ENCODE peak calls at places on chromosome 9, in ten cellular contexts. One of them, this sample, is unnamed.
A peak's percentile ranks its signal among the peaks of the same experiment; 100 is the strongest.

GRCh38 chr9:16726023-16726422 is 144.4 kb downstream of the BNC2 start:
- DNase-seq in fibroblast of the conjunctiva: peak; percentile 60
- DNase-seq in LoVo: no peak
- DNase-seq in caudate nucleus: no peak
- DNase-seq in iPS DF 19.7: no peak
- DNase-seq in activated CD8-positive, alpha-beta memory T cell treated with anti-CD3 and anti-CD28 coated beads, Interleukin-2, amount 50 U/mL, for 4 hours: no peak
- DNase-seq in germinal center: no peak
- DNase-seq in heart right ventricle: no peak
- DNase-seq in stimulated activated CD8-positive, alpha-beta memory T cell treated with anti-CD3 and anti-CD28 coated beads, Interleukin-12 subunit alpha, Interleukin-12 subunit beta, amount 100 ng/mL, for 1 hour: no peak
- DNase-seq in NCI-H1436: no peak
- DNase-seq in this sample: no peak

GRCh38 chr9:73565833-73566465 is 414.3 kb downstream of the ANXA1 start:
- DNase-seq in activated CD8-positive, alpha-beta memory T cell treated with anti-CD3 and anti-CD28 coated beads, Interleukin-2, amount 50 U/mL, for 4 hours: no peak
- DNase-seq in iPS DF 19.7: peak; percentile 17
- DNase-seq in heart right ventricle: no peak
- DNase-seq in stimulated activated CD8-positive, alpha-beta memory T cell treated with anti-CD3 and anti-CD28 coated beads, Interleukin-12 subunit alpha, Interleukin-12 subunit beta, amount 100 ng/mL, for 1 hour: no peak
- DNase-seq in LoVo: peak; percentile 25
- DNase-seq in NCI-H1436: peak; percentile 30
- DNase-seq in germinal center: no peak
- DNase-seq in fibroblast of the conjunctiva: no peak
- DNase-seq in caudate nucleus: peak; percentile 25
- DNase-seq in this sample: no peak

GRCh38 chr9:78745996-78746395 is 449.1 kb downstream of the PSAT1 start:
- DNase-seq in activated CD8-positive, alpha-beta memory T cell treated with anti-CD3 and anti-CD28 coated beads, Interleukin-2, amount 50 U/mL, for 4 hours: no peak
- DNase-seq in caudate nucleus: no peak
- DNase-seq in stimulated activated CD8-positive, alpha-beta memory T cell treated with anti-CD3 and anti-CD28 coated beads, Interleukin-12 subunit alpha, Interleukin-12 subunit beta, amount 100 ng/mL, for 1 hour: no peak
- DNase-seq in germinal center: no peak
- DNase-seq in fibroblast of the conjunctiva: no peak
- DNase-seq in NCI-H1436: peak; percentile 74
- DNase-seq in heart right ventricle: no peak
- DNase-seq in LoVo: no peak
- DNase-seq in iPS DF 19.7: no peak
- DNase-seq in this sample: no peak

GRCh38 chr9:113957778-113958430 is 81.8 kb downstream of the ZNF618 start:
- DNase-seq in iPS DF 19.7: no peak
- DNase-seq in germinal center: no peak
- DNase-seq in caudate nucleus: no peak
- DNase-seq in fibroblast of the conjunctiva: peak; percentile 66
- DNase-seq in NCI-H1436: no peak
- DNase-seq in heart right ventricle: no peak
- DNase-seq in LoVo: no peak
- DNase-seq in stimulated activated CD8-positive, alpha-beta memory T cell treated with anti-CD3 and anti-CD28 coated beads, Interleukin-12 subunit alpha, Interleukin-12 subunit beta, amount 100 ng/mL, for 1 hour: no peak
- DNase-seq in activated CD8-positive, alpha-beta memory T cell treated with anti-CD3 and anti-CD28 coated beads, Interleukin-2, amount 50 U/mL, for 4 hours: no peak
- DNase-seq in this sample: peak; percentile 74

GRCh38 chr9:112556497-112557085 is 70.0 kb downstream of the KIAA1958 start:
- DNase-seq in germinal center: no peak
- DNase-seq in fibroblast of the conjunctiva: no peak
- DNase-seq in caudate nucleus: no peak
- DNase-seq in stimulated activated CD8-positive, alpha-beta memory T cell treated with anti-CD3 and anti-CD28 coated beads, Interleukin-12 subunit alpha, Interleukin-12 subunit beta, amount 100 ng/mL, for 1 hour: no peak
- DNase-seq in activated CD8-positive, alpha-beta memory T cell treated with anti-CD3 and anti-CD28 coated beads, Interleukin-2, amount 50 U/mL, for 4 hours: no peak
- DNase-seq in heart right ventricle: no peak
- DNase-seq in iPS DF 19.7: no peak
- DNase-seq in LoVo: peak; percentile 11
- DNase-seq in NCI-H1436: no peak
- DNase-seq in this sample: no peak

GRCh38 chr9:119322137-119322695 is 47.0 kb downstream of the BRINP1 start:
- DNase-seq in fibroblast of the conjunctiva: no peak
- DNase-seq in stimulated activated CD8-positive, alpha-beta memory T cell treated with anti-CD3 and anti-CD28 coated beads, Interleukin-12 subunit alpha, Interleukin-12 subunit beta, amount 100 ng/mL, for 1 hour: no peak
- DNase-seq in germinal center: no peak
- DNase-seq in NCI-H1436: no peak
- DNase-seq in activated CD8-positive, alpha-beta memory T cell treated with anti-CD3 and anti-CD28 coated beads, Interleukin-2, amount 50 U/mL, for 4 hours: no peak
- DNase-seq in iPS DF 19.7: no peak
- DNase-seq in heart right ventricle: peak; percentile 46
- DNase-seq in caudate nucleus: no peak
- DNase-seq in LoVo: no peak
- DNase-seq in this sample: no peak

GRCh38 chr9:35618854-35619799 is 914 bp upstream of the CD72 start:
- DNase-seq in stimulated activated CD8-positive, alpha-beta memory T cell treated with anti-CD3 and anti-CD28 coated beads, Interleukin-12 subunit alpha, Interleukin-12 subunit beta, amount 100 ng/mL, for 1 hour: peak; percentile 27
- DNase-seq in activated CD8-positive, alpha-beta memory T cell treated with anti-CD3 and anti-CD28 coated beads, Interleukin-2, amount 50 U/mL, for 4 hours: peak; percentile 32
- DNase-seq in LoVo: no peak
- DNase-seq in NCI-H1436: no peak
- DNase-seq in iPS DF 19.7: no peak
- DNase-seq in caudate nucleus: no peak
- DNase-seq in germinal center: peak; percentile 88
- DNase-seq in fibroblast of the conjunctiva: no peak
- DNase-seq in heart right ventricle: no peak
- DNase-seq in this sample: no peak

GRCh38 chr9:69463497-69464068 is 138.6 kb downstream of the ENTREP1 start:
- DNase-seq in activated CD8-positive, alpha-beta memory T cell treated with anti-CD3 and anti-CD28 coated beads, Interleukin-2, amount 50 U/mL, for 4 hours: no peak
- DNase-seq in germinal center: no peak
- DNase-seq in NCI-H1436: no peak
- DNase-seq in LoVo: no peak
- DNase-seq in fibroblast of the conjunctiva: no peak
- DNase-seq in caudate nucleus: no peak
- DNase-seq in heart right ventricle: no peak
- DNase-seq in stimulated activated CD8-positive, alpha-beta memory T cell treated with anti-CD3 and anti-CD28 coated beads, Interleukin-12 subunit alpha, Interleukin-12 subunit beta, amount 100 ng/mL, for 1 hour: no peak
- DNase-seq in iPS DF 19.7: no peak
- DNase-seq in this sample: no peak

GRCh38 chr9:137421838-137422667 is 909 bp downstream of the EXD3 start:
- DNase-seq in heart right ventricle: no peak
- DNase-seq in activated CD8-positive, alpha-beta memory T cell treated with anti-CD3 and anti-CD28 coated beads, Interleukin-2, amount 50 U/mL, for 4 hours: no peak
- DNase-seq in germinal center: no peak
- DNase-seq in LoVo: no peak
- DNase-seq in caudate nucleus: no peak
- DNase-seq in iPS DF 19.7: no peak
- DNase-seq in NCI-H1436: no peak
- DNase-seq in fibroblast of the conjunctiva: no peak
- DNase-seq in stimulated activated CD8-positive, alpha-beta memory T cell treated with anti-CD3 and anti-CD28 coated beads, Interleukin-12 subunit alpha, Interleukin-12 subunit beta, amount 100 ng/mL, for 1 hour: no peak
- DNase-seq in this sample: no peak

GRCh38 chr9:70114898-70115297 is 71.2 kb downstream of the MAMDC2 start:
- DNase-seq in heart right ventricle: no peak
- DNase-seq in activated CD8-positive, alpha-beta memory T cell treated with anti-CD3 and anti-CD28 coated beads, Interleukin-2, amount 50 U/mL, for 4 hours: no peak
- DNase-seq in fibroblast of the conjunctiva: no peak
- DNase-seq in germinal center: no peak
- DNase-seq in iPS DF 19.7: no peak
- DNase-seq in LoVo: no peak
- DNase-seq in stimulated activated CD8-positive, alpha-beta memory T cell treated with anti-CD3 and anti-CD28 coated beads, Interleukin-12 subunit alpha, Interleukin-12 subunit beta, amount 100 ng/mL, for 1 hour: no peak
- DNase-seq in NCI-H1436: no peak
- DNase-seq in caudate nucleus: no peak
- DNase-seq in this sample: no peak

GRCh38 chr9:29439961-29440360 is 1866.7 kb upstream of the C9orf72 start:
- DNase-seq in LoVo: no peak
- DNase-seq in heart right ventricle: no peak
- DNase-seq in NCI-H1436: no peak
- DNase-seq in fibroblast of the conjunctiva: peak; percentile 3
- DNase-seq in germinal center: no peak
- DNase-seq in activated CD8-positive, alpha-beta memory T cell treated with anti-CD3 and anti-CD28 coated beads, Interleukin-2, amount 50 U/mL, for 4 hours: no peak
- DNase-seq in iPS DF 19.7: no peak
- DNase-seq in stimulated activated CD8-positive, alpha-beta memory T cell treated with anti-CD3 and anti-CD28 coated beads, Interleukin-12 subunit alpha, Interleukin-12 subunit beta, amount 100 ng/mL, for 1 hour: no peak
- DNase-seq in caudate nucleus: no peak
- DNase-seq in this sample: no peak

GRCh38 chr9:38008168-38009034 is 60.6 kb downstream of the SHB start:
- DNase-seq in LoVo: peak; percentile 89
- DNase-seq in stimulated activated CD8-positive, alpha-beta memory T cell treated with anti-CD3 and anti-CD28 coated beads, Interleukin-12 subunit alpha, Interleukin-12 subunit beta, amount 100 ng/mL, for 1 hour: no peak
- DNase-seq in activated CD8-positive, alpha-beta memory T cell treated with anti-CD3 and anti-CD28 coated beads, Interleukin-2, amount 50 U/mL, for 4 hours: peak; percentile 30
- DNase-seq in NCI-H1436: no peak
- DNase-seq in heart right ventricle: no peak
- DNase-seq in caudate nucleus: peak; percentile 33
- DNase-seq in germinal center: peak; percentile 21
- DNase-seq in iPS DF 19.7: no peak
- DNase-seq in fibroblast of the conjunctiva: peak; percentile 62
- DNase-seq in this sample: peak; percentile 69

GRCh38 chr9:113581865-113582697 is 118.6 kb downstream of the RGS3 start:
- DNase-seq in fibroblast of the conjunctiva: peak; percentile 54
- DNase-seq in heart right ventricle: peak; percentile 80
- DNase-seq in germinal center: peak; percentile 89
- DNase-seq in NCI-H1436: no peak
- DNase-seq in caudate nucleus: peak; percentile 63
- DNase-seq in activated CD8-positive, alpha-beta memory T cell treated with anti-CD3 and anti-CD28 coated beads, Interleukin-2, amount 50 U/mL, for 4 hours: peak; percentile 70
- DNase-seq in stimulated activated CD8-positive, alpha-beta memory T cell treated with anti-CD3 and anti-CD28 coated beads, Interleukin-12 subunit alpha, Interleukin-12 subunit beta, amount 100 ng/mL, for 1 hour: peak; percentile 59
- DNase-seq in LoVo: no peak
- DNase-seq in iPS DF 19.7: no peak
- DNase-seq in this sample: no peak

GRCh38 chr9:112866662-112867274 is 23.9 kb downstream of the SLC46A2 start:
- DNase-seq in caudate nucleus: no peak
- DNase-seq in iPS DF 19.7: no peak
- DNase-seq in fibroblast of the conjunctiva: no peak
- DNase-seq in NCI-H1436: no peak
- DNase-seq in germinal center: no peak
- DNase-seq in LoVo: peak; percentile 34
- DNase-seq in stimulated activated CD8-positive, alpha-beta memory T cell treated with anti-CD3 and anti-CD28 coated beads, Interleukin-12 subunit alpha, Interleukin-12 subunit beta, amount 100 ng/mL, for 1 hour: no peak
- DNase-seq in heart right ventricle: no peak
- DNase-seq in activated CD8-positive, alpha-beta memory T cell treated with anti-CD3 and anti-CD28 coated beads, Interleukin-2, amount 50 U/mL, for 4 hours: no peak
- DNase-seq in this sample: no peak

GRCh38 chr9:76866689-76867088 is 39.2 kb downstream of the PRUNE2 start:
- DNase-seq in germinal center: no peak
- DNase-seq in LoVo: no peak
- DNase-seq in caudate nucleus: no peak
- DNase-seq in fibroblast of the conjunctiva: peak; percentile 81
- DNase-seq in iPS DF 19.7: no peak
- DNase-seq in NCI-H1436: no peak
- DNase-seq in stimulated activated CD8-positive, alpha-beta memory T cell treated with anti-CD3 and anti-CD28 coated beads, Interleukin-12 subunit alpha, Interleukin-12 subunit beta, amount 100 ng/mL, for 1 hour: no peak
- DNase-seq in activated CD8-positive, alpha-beta memory T cell treated with anti-CD3 and anti-CD28 coated beads, Interleukin-2, amount 50 U/mL, for 4 hours: no peak
- DNase-seq in heart right ventricle: no peak
- DNase-seq in this sample: peak; percentile 62

GRCh38 chr9:125106285-125106893 is 36.9 kb downstream of the SCAI start:
- DNase-seq in stimulated activated CD8-positive, alpha-beta memory T cell treated with anti-CD3 and anti-CD28 coated beads, Interleukin-12 subunit alpha, Interleukin-12 subunit beta, amount 100 ng/mL, for 1 hour: no peak
- DNase-seq in iPS DF 19.7: no peak
- DNase-seq in fibroblast of the conjunctiva: peak; percentile 14
- DNase-seq in germinal center: no peak
- DNase-seq in heart right ventricle: no peak
- DNase-seq in NCI-H1436: no peak
- DNase-seq in activated CD8-positive, alpha-beta memory T cell treated with anti-CD3 and anti-CD28 coated beads, Interleukin-2, amount 50 U/mL, for 4 hours: no peak
- DNase-seq in LoVo: no peak
- DNase-seq in caudate nucleus: no peak
- DNase-seq in this sample: peak; percentile 84

GRCh38 chr9:106107716-106108115 is 413.4 kb downstream of the TMEM38B start:
- DNase-seq in fibroblast of the conjunctiva: no peak
- DNase-seq in caudate nucleus: no peak
- DNase-seq in NCI-H1436: no peak
- DNase-seq in stimulated activated CD8-positive, alpha-beta memory T cell treated with anti-CD3 and anti-CD28 coated beads, Interleukin-12 subunit alpha, Interleukin-12 subunit beta, amount 100 ng/mL, for 1 hour: no peak
- DNase-seq in iPS DF 19.7: no peak
- DNase-seq in heart right ventricle: no peak
- DNase-seq in activated CD8-positive, alpha-beta memory T cell treated with anti-CD3 and anti-CD28 coated beads, Interleukin-2, amount 50 U/mL, for 4 hours: no peak
- DNase-seq in LoVo: no peak
- DNase-seq in germinal center: no peak
- DNase-seq in this sample: no peak

This sample was measured in AG09309.